ENCODE peak calls at places on chromosomes 6 and 20, in four cellular contexts. K, A, U and W are unnamed samples. For H3K4me1, the result is how much of the 10 kb centered on the place peaks cover.

GRCh38 chr6:75244063-75244575 is 518 bp upstream of the COX7A2 start:
- DNase-seq in K (no peak), A (no peak), U (no peak), W (no peak)

GRCh38 chr6:28884423-28885148 is 39.2 kb downstream of the TRIM27 start:
- DNase-seq in K (no peak), A (peak), U (no peak), W (peak)

GRCh38 chr6:40536442-40536841 is 50.7 kb downstream of the LRFN2 start:
- DNase-seq in K (no peak), A (no peak), U (peak), W (no peak)

GRCh38 chr6:130240232-130240631 is 17.5 kb upstream of the SAMD3 start:
- DNase-seq in K (no peak), A (no peak), U (no peak), W (no peak)

GRCh38 chr6:112501705-112502104 is 154.6 kb downstream of the RFPL4B start:
- DNase-seq in K (no peak), A (no peak), U (no peak), W (no peak)

GRCh38 chr6:81767163-81768000 is 14.9 kb upstream of the TENT5A start:
- DNase-seq in K (peak), A (no peak), U (no peak), W (no peak)

GRCh38 chr20:11271920-11272594 is 598.3 kb upstream of the JAG1 start:
- DNase-seq in K (peak), A (no peak), U (no peak), W (no peak)

GRCh38 chr6:46380152-46380807 is 111.0 kb downstream of the RCAN2 start:
- DNase-seq in K (no peak), A (no peak), U (no peak), W (no peak)

GRCh38 chr6:85498596-85499258 is 48.8 kb downstream of the NT5E start:
- DNase-seq in K (no peak), A (no peak), U (no peak), W (no peak)

GRCh38 chr20:50267041-50267865 is 76.6 kb downstream of the CEBPB start:
- DNase-seq in K (peak), A (no peak), U (peak), W (no peak)

GRCh38 chr20:59748555-59749292 is 144.4 kb downstream of the PHACTR3 start:
- DNase-seq in K (no peak), A (no peak), U (no peak), W (no peak)

DNA sequence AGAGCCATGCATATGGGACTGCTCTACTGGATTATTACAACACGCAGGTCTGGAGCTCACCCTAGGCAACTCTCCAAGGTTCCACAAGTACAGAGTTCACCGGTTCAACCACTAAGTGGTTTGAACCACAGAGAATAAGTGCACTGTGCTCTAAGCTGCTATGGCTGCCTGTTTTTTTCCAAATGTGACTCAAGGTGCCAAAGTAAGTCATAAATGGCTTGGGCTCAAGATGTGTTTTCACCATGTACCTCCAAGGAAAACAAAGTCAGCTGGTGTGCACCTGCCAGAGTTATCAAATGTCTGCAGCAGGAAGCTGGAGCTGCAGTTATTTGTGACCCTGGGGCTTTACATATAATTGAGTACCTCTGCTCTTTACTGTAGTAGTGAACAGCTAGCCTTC is 76.7 kb downstream of the PREP start:
- DNase-seq in K (no peak), A (no peak), U (no peak), W (no peak)
- H3K4me1 ChIP-seq in K (under half), A (under half), U (under half), W (under half)

DNA sequence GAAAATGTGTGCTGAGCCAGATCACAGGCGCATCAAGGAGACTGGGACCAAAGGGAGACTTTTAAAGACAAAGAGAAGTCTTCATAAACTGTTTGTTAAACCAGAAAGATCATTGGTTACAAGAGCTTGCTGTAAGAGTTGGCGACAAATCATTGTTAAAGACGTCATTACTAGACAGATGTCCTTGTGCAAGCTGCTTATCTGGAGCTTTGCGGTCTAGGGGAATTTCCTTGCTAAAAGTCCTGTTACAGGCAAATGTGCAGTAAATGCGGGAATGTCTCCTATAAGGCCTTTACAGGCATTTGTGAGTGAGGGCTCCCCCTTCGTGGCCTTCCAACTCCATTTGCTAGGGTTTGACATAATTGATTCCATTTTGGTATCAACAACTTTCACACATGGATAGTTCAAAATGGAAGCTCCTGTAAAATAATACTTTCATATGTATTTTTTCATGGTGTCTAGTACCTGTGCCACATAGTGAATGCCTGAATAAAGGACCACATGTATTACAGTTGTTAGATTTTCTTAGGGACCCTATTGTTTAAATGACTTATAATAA is 362.4 kb downstream of the UTRN start:
- DNase-seq in K (no peak), A (no peak), U (no peak), W (no peak)
- H3K4me1 ChIP-seq in K (under half), A (under half), U (under half), W (under half)

GRCh38 chr6:87903299-87903698 is 144.3 kb upstream of the SPACA1 start:
- DNase-seq in K (no peak), A (no peak), U (no peak), W (no peak)
- H3K4me1 ChIP-seq in K (under half), A (under half), U (under half), W (under half)

DNA sequence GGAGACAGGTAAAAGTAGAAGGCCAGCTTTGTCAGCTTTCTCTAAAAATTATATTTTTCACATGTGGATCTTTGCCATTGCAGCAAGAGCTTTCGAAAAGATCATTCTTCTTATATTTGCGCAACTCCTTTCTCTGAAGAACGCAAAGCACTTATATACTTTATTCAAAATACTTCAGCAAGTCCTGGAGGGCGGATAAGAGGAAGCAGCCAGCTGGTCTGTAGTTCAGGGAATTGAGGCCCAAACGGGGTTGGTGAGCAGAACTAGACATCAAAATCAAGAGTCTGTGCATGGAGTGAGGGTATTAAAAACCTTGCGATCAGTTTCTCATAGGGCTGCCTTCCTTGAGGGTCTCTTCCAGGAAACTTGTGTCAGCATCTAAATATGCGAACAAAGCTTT is 182.3 kb downstream of the DTNBP1 start:
- DNase-seq in K (no peak), A (no peak), U (no peak), W (no peak)
- H3K4me1 ChIP-seq in K (under half), A (under half), U (under half), W (under half)